ENCODE peak calls at places on chromosomes 13 and 19, in eight cellular contexts. D is nephron progenitor cell, O is fibroblast of lung, R is AG09309, U is progenitor cell of endocrine pancreas, S is HFF-Myc, Z is WERI-Rb-1, K is astrocyte. T is an unnamed sample.
A peak's percentile ranks its signal among the peaks of the same experiment; 100 is the strongest.

GRCh38 chr19:41206926-41207750 is 11.9 kb upstream of the AXL start:
- DNase-seq in D (no peak), O (peak; percentile 62), R (no peak), U (no peak), S (no peak), Z (no peak), K (no peak), T (no peak)

GRCh38 chr13:100881291-100881864 is 206.8 kb upstream of the TMTC4 start:
- DNase-seq in D (no peak), O (no peak), R (no peak), U (no peak), S (no peak), Z (no peak), K (no peak), T (no peak)

GRCh38 chr19:10620786-10621185 is 4.6 kb upstream of the SLC44A2 start:
- DNase-seq in D (no peak), O (no peak), R (no peak), U (no peak), S (no peak), Z (no peak), K (no peak), T (no peak)

GRCh38 chr19:16886305-16886880 is 2.4 kb upstream of the F2RL3 start:
- DNase-seq in D (no peak), O (peak; percentile 87), R (no peak), U (no peak), S (no peak), Z (no peak), K (peak; percentile 23), T (no peak)

GRCh38 chr13:29754486-29754806 is 96.0 kb downstream of the UBL3 start:
- DNase-seq in D (no peak), O (peak; percentile 33), R (no peak), U (no peak), S (no peak), Z (no peak), K (peak; percentile 60), T (no peak)

GRCh38 chr13:57045816-57046691 is 94.7 kb upstream of the PRR20A start:
- DNase-seq in D (no peak), O (peak; percentile 9), R (no peak), U (no peak), S (no peak), Z (peak; percentile 8), K (no peak), T (no peak)

GRCh38 chr13:101204270-101205011 is 211.9 kb downstream of the NALCN start:
- DNase-seq in D (no peak), O (peak; percentile 52), R (peak; percentile 5), U (no peak), S (no peak), Z (no peak), K (peak; percentile 28), T (peak; percentile 28)

GRCh38 chr19:43525836-43526771 is 897 bp downstream of the ETHE1 start:
- DNase-seq in D (peak; percentile 46), O (no peak), R (no peak), U (peak; percentile 33), S (no peak), Z (no peak), K (no peak), T (no peak)

GRCh38 chr19:42443944-42444398 is 1.2 kb upstream of the CXCL17 start:
- DNase-seq in D (no peak), O (no peak), R (no peak), U (no peak), S (no peak), Z (no peak), K (no peak), T (no peak)

GRCh38 chr13:112027250-112027649 is 39.7 kb upstream of the SOX1 start:
- DNase-seq in D (no peak), O (no peak), R (no peak), U (no peak), S (no peak), Z (no peak), K (no peak), T (no peak)

GRCh38 chr13:113087923-113088690 is 17.5 kb upstream of the F7 start:
- DNase-seq in D (no peak), O (no peak), R (no peak), U (no peak), S (no peak), Z (no peak), K (no peak), T (no peak)

GRCh38 chr13:57631607-57632275 is at the start of gene PCDH17:
- DNase-seq in D (peak; percentile 50), O (peak; percentile 70), R (no peak), U (peak; percentile 14), S (no peak), Z (no peak), K (peak; percentile 62), T (no peak)

GRCh38 chr13:69264362-69265334 is 843.0 kb upstream of the ATXN8OS start:
- DNase-seq in D (no peak), O (no peak), R (no peak), U (no peak), S (no peak), Z (no peak), K (no peak), T (no peak)

GRCh38 chr19:5447700-5448311 is 7.4 kb upstream of the ZNRF4 start:
- DNase-seq in D (no peak), O (no peak), R (no peak), U (no peak), S (no peak), Z (no peak), K (peak; percentile 22), T (no peak)

GRCh38 chr13:109394311-109394988 is 391.9 kb downstream of the IRS2 start:
- DNase-seq in D (no peak), O (peak; percentile 44), R (no peak), U (no peak), S (no peak), Z (no peak), K (no peak), T (no peak)

GRCh38 chr13:19052931-19053330 is 128.7 kb downstream of the TUBA3C start:
- DNase-seq in D (no peak), O (no peak), R (no peak), U (no peak), S (no peak), Z (no peak), K (no peak), T (no peak)

GRCh38 chr13:102376314-102376713 is 25.5 kb downstream of the FGF14 start:
- DNase-seq in D (no peak), O (no peak), R (no peak), U (no peak), S (no peak), Z (no peak), K (no peak), T (no peak)

GRCh38 chr13:99389520-99390304 is 82.5 kb upstream of the GPR183 start:
- DNase-seq in D (no peak), O (no peak), R (no peak), U (no peak), S (no peak), Z (peak; percentile 6), K (no peak), T (no peak)

GRCh38 chr19:50191270-50191669 is 12.2 kb upstream of the MYH14 start:
- DNase-seq in D (no peak), O (peak; percentile 4), R (no peak), U (no peak), S (no peak), Z (no peak), K (no peak), T (no peak)

GRCh38 chr13:55632402-55632801 is 1508.3 kb upstream of the PRR20A start:
- DNase-seq in D (no peak), O (no peak), R (no peak), U (no peak), S (no peak), Z (no peak), K (no peak), T (no peak)

GRCh38 chr13:98172570-98173405 is 4.3 kb downstream of the RNF113B start:
- DNase-seq in D (no peak), O (peak; percentile 49), R (no peak), U (no peak), S (no peak), Z (no peak), K (peak; percentile 62), T (no peak)

GRCh38 chr19:47430041-47430802 is 10.9 kb upstream of the MEIS3 start:
- DNase-seq in D (peak; percentile 66), O (peak; percentile 36), R (no peak), U (peak; percentile 43), S (no peak), Z (no peak), K (peak; percentile 32), T (no peak)

GRCh38 chr13:48939728-48940127 is 36.0 kb upstream of the FNDC3A start:
- DNase-seq in D (no peak), O (no peak), R (no peak), U (no peak), S (no peak), Z (no peak), K (no peak), T (no peak)

GRCh38 chr19:11339254-11340098 is at the start of gene RAB3D:
- DNase-seq in D (peak; percentile 98), O (peak; percentile 90), R (peak; percentile 44), U (peak; percentile 85), S (peak; percentile 53), Z (peak; percentile 96), K (peak; percentile 59), T (peak; percentile 62)

GRCh38 chr13:40102854-40103253 is 447.4 kb downstream of the COG6 start:
- DNase-seq in D (no peak), O (no peak), R (peak; percentile 56), U (no peak), S (peak; percentile 10), Z (no peak), K (peak; percentile 98), T (no peak)

GRCh38 chr19:12689012-12689411 is 1.2 kb downstream of the GNG14 start:
- DNase-seq in D (no peak), O (no peak), R (no peak), U (no peak), S (no peak), Z (no peak), K (no peak), T (no peak)

GRCh38 chr19:19458110-19458816 is 52.8 kb downstream of the GATAD2A start:
- DNase-seq in D (no peak), O (no peak), R (no peak), U (no peak), S (no peak), Z (no peak), K (no peak), T (no peak)

GRCh38 chr13:38334845-38335244 is 14.8 kb upstream of the UFM1 start:
- DNase-seq in D (no peak), O (no peak), R (no peak), U (no peak), S (no peak), Z (no peak), K (no peak), T (no peak)
- TF ChIP-seq CTCF in D (no peak), O (no peak), R (no peak), U (no peak), S (no peak), Z (no peak), K (no peak), T (no peak)

GRCh38 chr13:79973533-79973963 is 367.4 kb downstream of the SPRY2 start:
- DNase-seq in D (no peak), O (no peak), R (no peak), U (no peak), S (no peak), Z (peak; percentile 16), K (no peak), T (no peak)
- TF ChIP-seq CTCF in D (no peak), O (peak; percentile 43), R (peak; percentile 40), U (peak; percentile 32), S (peak; percentile 52), Z (peak; percentile 29), K (peak; percentile 19), T (peak; percentile 36)

GRCh38 chr19:1177322-1178114 is 3.5 kb upstream of the SBNO2 start:
- DNase-seq in D (no peak), O (peak; percentile 94), R (peak; percentile 93), U (no peak), S (peak; percentile 73), Z (no peak), K (peak; percentile 95), T (peak; percentile 94)
- TF ChIP-seq CTCF in D (no peak), O (peak; percentile 19), R (peak; percentile 43), U (no peak), S (peak; percentile 23), Z (no peak), K (no peak), T (peak; percentile 41)

GRCh38 chr19:36331353-36332228 is 47.4 kb downstream of the ZFP14 start:
- DNase-seq in D (peak; percentile 85), O (peak; percentile 95), R (peak; percentile 83), U (peak; percentile 90), S (peak; percentile 82), Z (peak; percentile 95), K (peak; percentile 96), T (peak; percentile 69)
- TF ChIP-seq CTCF in D (no peak), O (peak; percentile 1), R (peak; percentile 3), U (no peak), S (no peak), Z (peak; percentile 0), K (no peak), T (no peak)

T was measured in AG09319.